ENCODE peak calls at places on chromosomes 6 and 20, in five cellular contexts. Q, Y, L, I and S are unnamed samples. For H3K36me3, the result is how much of the 10 kb centered on the place peaks cover.

GRCh38 chr6:161598896-161599295 is 325.0 kb upstream of the AGPAT4 start:
- DNase-seq in Y (no peak), I (peak), Q (no peak), L (no peak), S (no peak)

GRCh38 chr6:28657756-28658465 is 132.2 kb downstream of the GPX5 start:
- DNase-seq in Q (peak), L (peak), I (peak), Y (peak), S (peak)

GRCh38 chr6:158018851-158019361 is 37.2 kb downstream of the SYNJ2 start:
- DNase-seq in L (no peak), Q (peak), I (no peak), Y (no peak), S (no peak)

GRCh38 chr6:98980814-98981213 is 33.1 kb upstream of the FBXL4 start:
- DNase-seq in I (peak), Q (no peak), Y (no peak), L (no peak), S (no peak)

GRCh38 chr20:3330046-3330741 is 77.3 kb downstream of the DNAAF9 start:
- DNase-seq in L (no peak), Y (no peak), Q (peak), I (no peak), S (no peak)

GRCh38 chr6:3287308-3287707 is 28.6 kb downstream of the PSMG4 start:
- DNase-seq in Y (no peak), I (no peak), L (no peak), Q (no peak), S (no peak)

GRCh38 chr6:37822851-37823682 is 3.5 kb downstream of the ZFAND3 start:
- DNase-seq in L (no peak), I (peak), Q (no peak), Y (peak), S (peak)

GRCh38 chr6:30814137-30815084 is 69.9 kb upstream of the DDR1 start:
- DNase-seq in L (peak), I (no peak), Q (peak), Y (peak), S (no peak)

GRCh38 chr20:18252597-18253451 is 35.5 kb upstream of the ZNF133 start:
- DNase-seq in I (no peak), Q (no peak), L (no peak), Y (peak), S (no peak)

GRCh38 chr6:11798538-11798937 is 19.9 kb upstream of the ADTRP start:
- DNase-seq in Y (no peak), Q (no peak), L (no peak), I (no peak), S (no peak)

GRCh38 chr20:39117486-39117885 is 155.3 kb downstream of the DHX35 start:
- DNase-seq in Y (peak), Q (peak), I (no peak), L (no peak), S (peak)

GRCh38 chr20:49505518-49505917 is 23.1 kb upstream of the KCNB1 start:
- DNase-seq in I (peak), Y (no peak), Q (peak), L (peak), S (peak)

GRCh38 chr6:163252132-163252729 is 162.3 kb upstream of the QKI start:
- DNase-seq in L (no peak), Y (no peak), I (no peak), Q (no peak), S (no peak)

GRCh38 chr20:23331951-23332350 is 18.6 kb upstream of the NXT1 start:
- DNase-seq in Y (no peak), Q (no peak), L (no peak), I (no peak), S (no peak)

GRCh38 chr20:34639755-34640222 is 37.1 kb downstream of the PIGU start:
- DNase-seq in L (no peak), Y (no peak), I (no peak), Q (no peak), S (peak)

GRCh38 chr6:147618927-147619326 is 110.4 kb downstream of the SAMD5 start:
- DNase-seq in Q (no peak), I (no peak), L (no peak), Y (no peak), S (no peak)

GRCh38 chr6:23672737-23673136 is 453.3 kb upstream of the NRSN1 start:
- DNase-seq in Q (no peak), L (no peak), I (no peak), Y (no peak), S (no peak)

GRCh38 chr6:87628881-87629280 is 38.9 kb downstream of the ORC3 start:
- DNase-seq in I (no peak), L (no peak), Y (no peak), Q (peak), S (no peak)

GRCh38 chr6:87617405-87617804 is 27.5 kb downstream of the ORC3 start:
- DNase-seq in I (no peak), L (peak), Q (no peak), Y (no peak), S (no peak)

GRCh38 chr6:87618531-87618930 is 28.6 kb downstream of the ORC3 start:
- DNase-seq in L (no peak), Y (no peak), I (no peak), Q (peak), S (no peak)

GRCh38 chr6:87628424-87628823 is 38.5 kb downstream of the ORC3 start:
- DNase-seq in Y (no peak), I (no peak), Q (no peak), L (no peak), S (no peak)

DNA sequence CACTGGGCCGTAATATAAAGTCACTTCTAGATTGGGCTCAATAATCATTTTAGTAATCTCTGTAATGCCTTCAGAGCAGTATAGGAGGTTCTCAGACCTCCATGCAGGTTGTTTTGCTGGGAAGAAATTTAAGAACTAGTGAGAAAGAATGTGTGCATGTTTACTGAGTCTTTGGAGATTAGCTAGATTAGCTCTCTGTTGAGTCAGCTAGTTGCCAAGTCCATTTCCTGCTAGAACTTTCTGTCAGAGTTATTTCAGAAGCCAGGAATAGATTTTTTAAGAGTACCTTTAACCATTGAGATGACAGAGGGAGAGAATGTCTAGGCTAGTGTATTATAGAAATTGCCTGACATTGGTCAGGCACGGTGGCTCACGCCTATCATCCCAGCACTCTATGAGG is 33.3 kb downstream of the ORC3 start:
- DNase-seq in I (no peak), Q (peak), L (no peak), Y (no peak), S (no peak)
- H3K4me3 ChIP-seq in I (no peak), Q (no peak), L (no peak), Y (no peak), S (no peak)

GRCh38 chr20:14631011-14631410 is 293.6 kb upstream of the FLRT3 start:
- DNase-seq in L (no peak), Q (no peak), Y (no peak), I (no peak), S (no peak)

GRCh38 chr20:14632906-14633305 is 295.5 kb upstream of the FLRT3 start:
- DNase-seq in Y (no peak), Q (no peak), L (no peak), I (peak), S (no peak)

GRCh38 chr20:14633507-14633906 is 296.1 kb upstream of the FLRT3 start:
- DNase-seq in I (no peak), Y (no peak), Q (no peak), L (no peak), S (no peak)

GRCh38 chr20:14637441-14637840 is 300.0 kb upstream of the FLRT3 start:
- DNase-seq in L (no peak), I (no peak), Y (no peak), Q (no peak), S (no peak)

GRCh38 chr20:14634666-14635065 is 297.3 kb upstream of the FLRT3 start:
- DNase-seq in Q (no peak), Y (peak), I (no peak), L (no peak), S (no peak)
- H3K36me3 ChIP-seq in Q (under half), Y (under half), I (under half), L (under half), S (under half)

DNA sequence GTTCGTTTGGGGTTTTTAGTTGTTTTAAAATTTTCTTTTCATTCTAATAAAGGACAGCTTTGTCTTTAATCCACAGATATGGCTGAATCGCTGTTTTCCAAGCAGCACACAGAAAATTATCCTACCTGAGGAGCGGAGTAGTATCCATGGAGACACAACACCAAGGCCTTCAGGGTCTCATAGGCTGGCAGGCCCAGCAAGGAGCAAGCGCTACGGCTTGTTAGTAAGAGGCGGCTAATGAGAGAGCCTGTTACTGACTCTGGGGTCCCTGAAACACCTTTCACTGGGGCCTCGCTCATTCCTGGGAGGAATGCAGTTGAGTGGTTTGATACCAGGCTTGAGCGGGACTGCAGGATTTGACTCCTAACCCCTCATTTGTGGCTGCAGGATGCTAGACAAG is 303.8 kb upstream of the CDH4 start:
- DNase-seq in Y (no peak), I (no peak), L (no peak), Q (no peak), S (no peak)
- H3K4me3 ChIP-seq in Y (no peak), I (no peak), L (no peak), Q (no peak), S (no peak)

GRCh38 chr6:132341646-132342045 is 59.6 kb downstream of the MOXD1 start:
- DNase-seq in L (no peak), I (no peak), Q (no peak), Y (no peak), S (no peak)
- H3K36me3 ChIP-seq in L (under half), I (under half), Q (under half), Y (under half), S (under half)

GRCh38 chr6:151681426-151682059 is 125.9 kb upstream of the ESR1 start:
- DNase-seq in Y (no peak), L (no peak), I (no peak), Q (no peak), S (no peak)
- H3K4me3 ChIP-seq in Y (no peak), L (no peak), I (no peak), Q (no peak), S (no peak)

GRCh38 chr20:40882173-40882572 is 146.4 kb upstream of the TOP1 start:
- DNase-seq in Y (no peak), L (no peak), I (no peak), Q (no peak), S (no peak)

GRCh38 chr20:40880716-40881104 is 147.9 kb upstream of the TOP1 start:
- DNase-seq in Y (no peak), L (no peak), Q (no peak), I (no peak), S (no peak)

GRCh38 chr20:40883097-40883496 is 145.5 kb upstream of the TOP1 start:
- DNase-seq in L (no peak), Y (no peak), I (no peak), Q (no peak), S (peak)

DNA sequence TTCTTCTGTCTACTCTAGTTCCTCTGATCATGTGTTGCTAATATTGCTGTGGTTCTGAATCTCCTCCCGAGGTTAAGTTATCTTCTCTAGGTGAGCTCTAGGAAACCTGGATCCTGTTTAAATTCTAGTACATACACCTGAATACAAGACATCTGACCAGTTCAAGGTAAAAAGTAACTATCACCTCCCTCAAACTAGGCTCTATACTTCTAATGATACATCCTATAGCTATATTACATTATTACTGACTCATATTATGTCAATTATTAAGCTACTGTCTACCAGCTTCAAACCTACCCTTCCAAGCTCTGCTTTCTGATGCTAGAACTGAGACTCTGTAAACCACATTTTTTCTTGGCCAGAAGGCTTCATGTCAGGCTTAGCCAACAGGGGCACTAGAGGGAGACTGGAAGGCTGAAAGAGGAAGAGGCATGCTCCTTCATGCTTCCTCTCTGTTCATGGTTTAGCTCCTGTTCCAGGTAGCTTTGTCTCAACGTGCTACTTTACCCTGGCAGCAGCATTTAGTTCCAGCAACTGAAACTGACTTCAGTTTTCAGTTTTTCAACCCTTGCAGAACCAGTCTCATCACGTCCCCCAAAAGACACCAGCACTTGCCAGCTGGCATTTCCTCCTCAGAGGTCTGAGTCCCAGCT is 148.4 kb upstream of the TOP1 start:
- DNase-seq in I (no peak), Y (peak), Q (no peak), L (no peak), S (no peak)
- H3K36me3 ChIP-seq in I (under half), Y (under half), Q (under half), L (under half), S (under half)

DNA sequence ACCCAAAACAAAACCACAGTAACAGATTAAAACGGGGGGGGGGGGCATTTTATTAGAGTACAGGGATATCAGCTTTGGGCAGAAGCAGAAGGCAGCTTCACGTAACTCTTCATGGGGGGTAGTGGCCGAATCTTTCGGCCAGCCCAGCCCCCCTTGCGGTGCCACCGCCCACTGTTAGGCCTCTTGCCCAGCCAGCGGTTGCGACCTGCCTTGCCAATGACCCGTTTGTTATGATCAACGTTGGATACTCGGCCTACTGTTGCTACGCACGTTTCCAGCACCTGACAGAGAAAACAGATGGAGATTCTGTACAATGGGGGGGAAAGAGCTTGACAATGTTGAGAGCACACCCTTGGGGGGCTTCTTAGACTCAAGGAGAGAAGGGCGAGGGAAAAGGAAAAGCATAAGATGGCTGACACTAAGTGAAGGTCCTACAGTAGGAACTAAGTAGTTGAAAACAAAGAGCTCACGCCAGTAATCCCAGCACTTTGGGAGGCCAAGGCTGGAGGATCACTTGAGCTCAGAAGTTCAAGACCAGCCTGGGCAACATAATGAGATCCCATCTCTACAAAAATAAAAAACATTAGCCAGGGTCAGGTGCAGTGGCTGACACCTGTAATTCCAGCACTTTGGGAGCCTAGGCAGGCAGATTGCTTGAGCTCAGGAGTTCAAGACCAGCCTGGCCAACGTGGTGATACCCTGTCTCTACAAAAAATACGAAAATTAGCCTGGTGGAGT is 724 bp upstream of the CUL7 start:
- DNase-seq in I (peak), Y (no peak), L (no peak), Q (no peak), S (no peak)
- H3K4me3 ChIP-seq in I (peak), Y (peak), L (peak), Q (peak), S (peak)

GRCh38 chr6:137761072-137761471 is 106.0 kb upstream of the TNFAIP3 start:
- DNase-seq in Q (no peak), I (no peak), L (no peak), Y (no peak), S (no peak)
- H3K36me3 ChIP-seq in Q (under half), I (under half), L (under half), Y (under half), S (under half)